ENCODE peak calls at places on chromosomes 1 and 21, in eight cellular contexts. B is CD8-positive, alpha-beta T cell; Y is adrenal gland; L is neural progenitor cell; O is SJCRH30; H is MM.1S; M is pancreas; A is breast epithelium. V is an unnamed sample. For H3K4me1, the result is how much of the 10 kb centered on the place peaks cover.

GRCh38 chr1:243799908-243800307 is 50.1 kb downstream of the AKT3 start:
- DNase-seq in B (no peak), Y (no peak), L (no peak), O (no peak), H (no peak), M (no peak), A (no peak), V (no peak)

GRCh38 chr1:46466477-46467182 is 23.0 kb upstream of the DMBX1 start:
- DNase-seq in B (no peak), Y (no peak), L (peak), O (peak), H (no peak), M (peak), A (no peak), V (peak)

GRCh38 chr1:40673452-40673851 is 8.0 kb upstream of the RIMS3 start:
- DNase-seq in B (no peak), Y (no peak), L (no peak), O (no peak), H (no peak), M (no peak), A (no peak), V (no peak)

GRCh38 chr21:27649746-27650145 is 682.9 kb upstream of the ADAMTS5 start:
- DNase-seq in B (no peak), Y (no peak), L (no peak), O (no peak), H (no peak), M (no peak), A (no peak), V (no peak)

GRCh38 chr1:233113009-233113712 is 162.8 kb downstream of the NTPCR start:
- DNase-seq in B (no peak), Y (peak), L (peak), O (peak), H (no peak), M (peak), A (peak), V (peak)

GRCh38 chr1:21574464-21575151 is 65.4 kb downstream of the ALPL start:
- DNase-seq in B (no peak), Y (peak), L (peak), O (peak), H (no peak), M (no peak), A (peak), V (peak)

GRCh38 chr21:38824124-38824822 is 18.5 kb downstream of the ETS2 start:
- DNase-seq in B (no peak), Y (no peak), L (no peak), O (no peak), H (no peak), M (no peak), A (no peak), V (no peak)

GRCh38 chr1:34984435-34985062 is 598 bp downstream of the TMEM35B start:
- DNase-seq in B (no peak), Y (peak), L (peak), O (peak), H (no peak), M (peak), A (no peak), V (peak)

GRCh38 chr1:99589186-99589636 is 56.7 kb upstream of the PALMD start:
- DNase-seq in B (no peak), Y (no peak), L (no peak), O (no peak), H (no peak), M (no peak), A (no peak), V (no peak)

GRCh38 chr1:107776898-107777663 is 187.9 kb downstream of the VAV3 start:
- DNase-seq in B (no peak), Y (no peak), L (no peak), O (peak), H (peak), M (no peak), A (no peak), V (no peak)

GRCh38 chr1:72498393-72498792 is 216.1 kb upstream of the NEGR1 start:
- DNase-seq in B (no peak), Y (no peak), L (no peak), O (no peak), H (no peak), M (no peak), A (no peak), V (no peak)

GRCh38 chr1:162633327-162633762 is 1.1 kb downstream of the DDR2 start:
- DNase-seq in B (no peak), Y (peak), L (no peak), O (peak), H (peak), M (no peak), A (no peak), V (no peak)

GRCh38 chr1:26190373-26190987 is at the start of gene CATSPER4:
- DNase-seq in B (no peak), Y (no peak), L (peak), O (peak), H (no peak), M (no peak), A (no peak), V (no peak)

GRCh38 chr1:94115900-94116436 is 5.0 kb downstream of the ABCA4 start:
- DNase-seq in B (no peak), Y (no peak), L (no peak), O (no peak), H (no peak), M (no peak), A (no peak), V (no peak)

GRCh38 chr1:205593967-205594366 is 37.8 kb downstream of the ELK4 start:
- DNase-seq in B (no peak), Y (peak), L (no peak), O (no peak), H (no peak), M (no peak), A (no peak), V (no peak)

GRCh38 chr1:228927947-228928898 is 192.9 kb downstream of the RHOU start:
- DNase-seq in B (no peak), Y (no peak), L (no peak), O (no peak), H (no peak), M (no peak), A (no peak), V (no peak)

GRCh38 chr1:53349968-53350852 is 22.3 kb upstream of the LRP8 start:
- DNase-seq in B (no peak), Y (peak), L (no peak), O (no peak), H (no peak), M (no peak), A (no peak), V (no peak)

GRCh38 chr1:116167625-116168276 is 56.6 kb downstream of the MAB21L3 start:
- DNase-seq in B (no peak), Y (no peak), L (peak), O (no peak), H (no peak), M (no peak), A (no peak), V (peak)

GRCh38 chr1:52334906-52335528 is 31.0 kb downstream of the CC2D1B start:
- DNase-seq in B (no peak), Y (no peak), L (no peak), O (no peak), H (no peak), M (no peak), A (no peak), V (no peak)

GRCh38 chr1:39080884-39081265 is 54.7 kb downstream of the NDUFS5 start:
- DNase-seq in B (no peak), Y (no peak), L (peak), O (no peak), H (no peak), M (no peak), A (no peak), V (peak)

GRCh38 chr1:12053752-12054548 is 9.2 kb upstream of the TNFRSF8 start:
- DNase-seq in B (no peak), Y (no peak), L (no peak), O (no peak), H (no peak), M (no peak), A (no peak), V (peak)

GRCh38 chr21:45513003-45513706 is 29.1 kb downstream of the SLC19A1 start:
- DNase-seq in B (no peak), Y (no peak), L (no peak), O (no peak), H (no peak), M (peak), A (peak), V (peak)

GRCh38 chr1:156670791-156671190 is 6.4 kb downstream of the NES start:
- DNase-seq in B (no peak), Y (no peak), L (no peak), O (peak), H (no peak), M (no peak), A (no peak), V (no peak)

GRCh38 chr21:36627242-36627641 is 71.7 kb upstream of the SIM2 start:
- DNase-seq in B (no peak), Y (no peak), L (no peak), O (no peak), H (no peak), M (no peak), A (no peak), V (no peak)

GRCh38 chr1:198677027-198677426 is 38.2 kb downstream of the PTPRC start:
- DNase-seq in B (no peak), Y (no peak), L (no peak), O (no peak), H (no peak), M (no peak), A (no peak), V (no peak)

GRCh38 chr1:157852476-157852875 is 10.9 kb upstream of the CD5L start:
- DNase-seq in B (no peak), Y (no peak), L (no peak), O (no peak), H (no peak), M (no peak), A (no peak), V (no peak)

GRCh38 chr1:10943991-10944730 is 68.3 kb upstream of the TARDBP start:
- DNase-seq in B (no peak), Y (peak), L (no peak), O (peak), H (no peak), M (no peak), A (no peak), V (no peak)

GRCh38 chr21:35995522-35996088 is 64.7 kb downstream of the SETD4 start:
- DNase-seq in B (no peak), Y (no peak), L (no peak), O (no peak), H (peak), M (no peak), A (no peak), V (no peak)

GRCh38 chr1:229567109-229567868 is 8.8 kb upstream of the ABCB10 start:
- DNase-seq in B (no peak), Y (peak), L (no peak), O (no peak), H (no peak), M (no peak), A (no peak), V (no peak)

GRCh38 chr1:156896490-156897033 is 3.0 kb downstream of the PEAR1 start:
- DNase-seq in B (no peak), Y (peak), L (peak), O (no peak), H (no peak), M (no peak), A (no peak), V (peak)

GRCh38 chr1:226643167-226643566 is 94.6 kb downstream of the STUM start:
- DNase-seq in B (no peak), Y (no peak), L (no peak), O (peak), H (no peak), M (no peak), A (no peak), V (peak)

GRCh38 chr1:94349853-94350252 is 68.3 kb upstream of the ABCD3 start:
- DNase-seq in B (no peak), Y (no peak), L (no peak), O (no peak), H (no peak), M (no peak), A (no peak), V (no peak)

GRCh38 chr1:243977104-243977503 is 74.0 kb upstream of the ZBTB18 start:
- DNase-seq in B (no peak), Y (no peak), L (no peak), O (no peak), H (peak), M (no peak), A (no peak), V (no peak)

GRCh38 chr1:27527223-27527856 is 37.4 kb upstream of the WASF2 start:
- DNase-seq in B (peak), Y (peak), L (peak), O (peak), H (no peak), M (peak), A (peak), V (peak)

GRCh38 chr1:61086245-61086644 is 3.9 kb downstream of the NFIA start:
- DNase-seq in B (no peak), Y (no peak), L (no peak), O (no peak), H (no peak), M (no peak), A (no peak), V (no peak)
- H3K4me3 ChIP-seq in B (no peak), Y (no peak), L (no peak), O (no peak), H (no peak), M (no peak), A (no peak), V (peak)

DNA sequence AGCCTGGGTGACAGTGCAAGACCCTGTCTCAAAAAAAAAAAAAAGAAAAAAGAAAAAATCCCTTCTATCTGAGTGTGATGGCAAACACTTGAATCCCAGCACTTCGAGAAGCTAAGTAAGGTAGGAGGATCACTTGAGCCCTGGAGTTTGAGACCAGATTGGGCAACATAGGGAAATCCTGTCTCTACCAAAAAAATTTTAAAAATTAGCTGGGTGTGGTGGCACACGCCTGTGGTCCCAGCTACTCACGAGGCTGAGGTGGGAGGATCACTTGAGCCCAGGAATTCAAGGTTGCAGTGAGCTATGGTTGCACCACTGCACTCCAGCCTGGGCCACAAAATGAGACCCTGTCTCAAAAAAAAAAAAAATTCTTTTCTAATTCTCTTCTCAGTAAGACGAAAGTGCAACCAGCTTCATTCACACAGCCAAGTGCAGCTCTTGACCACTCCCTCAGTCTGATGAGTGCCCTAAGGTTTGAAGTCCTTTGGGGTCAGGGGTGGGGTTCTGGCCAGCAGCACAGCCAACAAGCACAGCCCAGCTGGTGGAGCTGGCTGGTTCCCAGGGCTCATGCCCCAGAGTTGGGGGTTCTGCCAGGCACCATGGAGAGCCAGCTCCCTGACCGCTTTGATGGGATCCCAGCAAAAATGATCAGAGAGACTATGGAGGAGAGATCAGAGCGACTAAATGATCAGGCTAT is 8.0 kb downstream of the SLC2A5 start:
- DNase-seq in B (no peak), Y (no peak), L (no peak), O (no peak), H (no peak), M (no peak), A (no peak), V (no peak)
- H3K4me1 ChIP-seq in B (under half), Y (under half), L (under half), O (under half), H (under half), M (under half), A (under half), V (under half)

GRCh38 chr1:83508485-83509151 is 490.3 kb downstream of the TTLL7 start:
- DNase-seq in B (peak), Y (peak), L (no peak), O (no peak), H (peak), M (no peak), A (no peak), V (peak)
- H3K4me3 ChIP-seq in B (peak), Y (no peak), L (no peak), O (no peak), H (no peak), M (no peak), A (no peak), V (no peak)

DNA sequence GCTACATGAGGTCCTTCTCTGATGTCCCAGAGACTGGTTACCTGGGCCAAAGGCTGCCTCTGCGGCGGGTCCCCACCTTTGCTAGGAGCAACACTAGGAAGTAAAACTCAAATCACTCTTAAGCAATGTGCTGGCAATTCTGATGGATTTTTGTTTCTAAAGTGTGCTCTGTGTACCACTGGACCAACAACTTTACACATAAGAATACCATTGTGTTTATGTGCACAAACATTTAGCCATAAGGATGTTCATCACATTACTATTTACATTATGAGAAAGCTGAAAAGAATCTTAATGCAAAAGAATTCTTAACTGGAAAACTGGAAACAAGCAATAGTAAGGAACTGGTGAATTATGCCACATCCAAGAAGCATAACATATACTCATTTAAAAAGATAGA is 38.6 kb downstream of the SSBP3 start:
- DNase-seq in B (no peak), Y (no peak), L (no peak), O (no peak), H (no peak), M (no peak), A (no peak), V (no peak)
- H3K4me1 ChIP-seq in B (under half), Y (under half), L (under half), O (under half), H (under half), M (under half), A (under half), V (under half)

GRCh38 chr1:235651170-235651806 is 1.7 kb upstream of the GNG4 start:
- DNase-seq in B (no peak), Y (no peak), L (no peak), O (no peak), H (no peak), M (no peak), A (no peak), V (no peak)
- H3K4me3 ChIP-seq in B (no peak), Y (no peak), L (peak), O (no peak), H (no peak), M (no peak), A (peak), V (no peak)

GRCh38 chr21:34911360-34911759 is 137.7 kb downstream of the RUNX1 start:
- DNase-seq in B (no peak), Y (no peak), L (no peak), O (no peak), H (no peak), M (no peak), A (no peak), V (peak)
- H3K4me1 ChIP-seq in B (under half), Y (under half), L (under half), O (under half), H (under half), M (under half), A (under half), V (under half)

GRCh38 chr21:41048141-41048540 is 119.8 kb upstream of the BACE2 start:
- DNase-seq in B (no peak), Y (no peak), L (no peak), O (no peak), H (no peak), M (no peak), A (no peak), V (no peak)
- H3K4me3 ChIP-seq in B (no peak), Y (no peak), L (no peak), O (no peak), H (no peak), M (no peak), A (no peak), V (no peak)

DNA sequence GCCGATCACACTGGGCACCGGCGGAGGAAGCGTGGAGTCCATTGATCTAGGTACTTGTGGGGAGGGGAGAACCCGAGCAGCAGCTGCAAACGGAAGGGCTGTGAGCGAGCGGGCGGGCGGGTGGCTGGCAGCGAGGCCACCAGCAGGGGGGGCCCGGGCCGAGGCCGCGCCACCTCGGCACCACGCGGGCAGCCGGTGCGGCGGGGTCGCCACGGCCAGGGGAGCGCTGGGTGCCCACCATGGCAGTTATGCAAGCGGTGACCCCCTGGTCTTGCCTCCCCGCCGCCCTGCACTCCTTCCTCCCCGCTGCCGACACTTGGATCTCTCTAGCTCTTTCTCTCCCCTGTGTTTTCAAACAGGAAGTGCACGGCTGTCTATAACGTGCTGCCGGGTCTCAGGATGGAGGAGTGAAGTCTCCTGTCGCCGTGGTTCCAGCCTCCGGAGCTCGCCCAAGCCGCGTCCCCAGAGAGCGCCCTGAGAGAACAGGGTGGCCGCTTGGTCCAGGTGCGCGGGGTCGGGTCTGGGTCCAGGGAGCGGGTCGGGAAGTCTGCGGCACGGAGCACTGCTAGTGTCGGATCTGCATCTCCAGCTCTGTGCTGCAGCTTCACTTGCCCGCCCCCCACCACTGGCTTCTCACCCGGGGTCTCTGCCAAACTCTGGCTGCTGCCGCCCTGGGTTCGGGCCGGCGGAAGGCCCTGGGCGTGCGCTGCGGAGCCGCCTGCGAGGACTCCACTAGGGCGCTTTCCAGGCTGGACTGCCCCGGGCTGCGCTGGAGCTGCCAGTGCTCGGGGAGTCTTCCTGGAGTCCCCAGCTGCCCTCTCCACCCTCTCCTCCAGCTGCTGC is 22.7 kb downstream of the LRRC8D start:
- DNase-seq in B (peak), Y (peak), L (peak), O (peak), H (peak), M (peak), A (peak), V (peak)
- H3K4me1 ChIP-seq in B (under half), Y (under half), L (under half), O (under half), H (under half), M (under half), A (under half), V (under half)